ENCODE peak calls at places on chromosome 11, in seven cellular contexts. I, R, Z, F, B, L and T are unnamed samples.

GRCh38 chr11:35963911-35964310 is 20.0 kb downstream of the LDLRAD3 start:
- DNase-seq in I (no peak), R (no peak), Z (no peak), F (no peak), B (no peak), L (no peak), T (no peak)

GRCh38 chr11:109480251-109480650 is 58.3 kb downstream of the C11orf87 start:
- DNase-seq in I (no peak), R (no peak), Z (no peak), F (no peak), B (no peak), L (no peak), T (no peak)

GRCh38 chr11:32005786-32006406 is 85.0 kb upstream of the RCN1 start:
- DNase-seq in I (no peak), R (no peak), Z (no peak), F (peak; percentile 70), B (no peak), L (no peak), T (peak; percentile 72)

GRCh38 chr11:27420722-27421572 is 51.6 kb downstream of the LGR4 start:
- DNase-seq in I (no peak), R (no peak), Z (no peak), F (peak; percentile 66), B (no peak), L (no peak), T (no peak)

GRCh38 chr11:14414470-14415461 is 55.8 kb upstream of the RRAS2 start:
- DNase-seq in I (peak; percentile 68), R (no peak), Z (no peak), F (peak; percentile 65), B (peak; percentile 75), L (no peak), T (peak; percentile 24)

GRCh38 chr11:132839226-132839625 is 693.1 kb downstream of the OPCML start:
- DNase-seq in I (no peak), R (no peak), Z (no peak), F (no peak), B (no peak), L (no peak), T (no peak)

GRCh38 chr11:64028398-64029115 is 7.2 kb upstream of the FLRT1 start:
- DNase-seq in I (no peak), R (peak; percentile 54), Z (no peak), F (peak; percentile 27), B (no peak), L (no peak), T (peak; percentile 9)

GRCh38 chr11:1345752-1346513 is 36.5 kb upstream of the TOLLIP start:
- DNase-seq in I (no peak), R (no peak), Z (no peak), F (no peak), B (no peak), L (no peak), T (no peak)

GRCh38 chr11:75352417-75353206 is 1.2 kb upstream of the ARRB1 start:
- DNase-seq in I (peak; percentile 24), R (peak; percentile 88), Z (no peak), F (no peak), B (no peak), L (no peak), T (no peak)

GRCh38 chr11:132780051-132780450 is 752.2 kb downstream of the OPCML start:
- DNase-seq in I (no peak), R (no peak), Z (no peak), F (no peak), B (no peak), L (no peak), T (no peak)

GRCh38 chr11:96213500-96213899 is 129.5 kb downstream of the MAML2 start:
- DNase-seq in I (no peak), R (no peak), Z (no peak), F (peak; percentile 91), B (no peak), L (no peak), T (peak; percentile 62)

GRCh38 chr11:111637885-111638284 is 35.6 kb downstream of the SIK2 start:
- DNase-seq in I (no peak), R (no peak), Z (no peak), F (no peak), B (no peak), L (no peak), T (no peak)

GRCh38 chr11:4018641-4019040 is 76.0 kb upstream of the RRM1 start:
- DNase-seq in I (no peak), R (no peak), Z (no peak), F (peak; percentile 23), B (no peak), L (no peak), T (no peak)

GRCh38 chr11:126450198-126450597 is 94.7 kb downstream of the ST3GAL4 start:
- DNase-seq in I (no peak), R (no peak), Z (no peak), F (no peak), B (no peak), L (no peak), T (no peak)

GRCh38 chr11:114098927-114099326 is 39.4 kb downstream of the ZBTB16 start:
- DNase-seq in I (no peak), R (peak; percentile 14), Z (no peak), F (no peak), B (no peak), L (peak; percentile 89), T (no peak)

GRCh38 chr11:9095421-9095820 is 4.0 kb upstream of the SCUBE2 start:
- DNase-seq in I (no peak), R (no peak), Z (no peak), F (no peak), B (no peak), L (no peak), T (no peak)

GRCh38 chr11:33347490-33348125 is 90.4 kb downstream of the HIPK3 start:
- DNase-seq in I (no peak), R (no peak), Z (no peak), F (no peak), B (peak; percentile 45), L (no peak), T (no peak)

GRCh38 chr11:7595016-7595869 is 78.1 kb downstream of the CYB5R2 start:
- DNase-seq in I (no peak), R (no peak), Z (no peak), F (no peak), B (no peak), L (no peak), T (no peak)

GRCh38 chr11:71209181-71209580 is 43.2 kb downstream of the SHANK2 start:
- DNase-seq in I (no peak), R (no peak), Z (no peak), F (no peak), B (no peak), L (no peak), T (no peak)

GRCh38 chr11:110317516-110317932 is 21.1 kb upstream of the RDX start:
- DNase-seq in I (no peak), R (peak; percentile 95), Z (no peak), F (peak; percentile 70), B (no peak), L (peak; percentile 47), T (peak; percentile 52)